ENCODE peak calls at places on chromosomes 13 and 19, in seven cellular contexts. D, Q, F, L, O, T and S are unnamed samples.

GRCh38 chr13:24851546-24851945 is 87.6 kb downstream of the RNF17 start:
- DNase-seq in T (no peak), L (peak; percentile 30), F (no peak), O (no peak), D (no peak), Q (no peak), S (peak; percentile 35)

GRCh38 chr19:9863759-9864158 is 28.6 kb downstream of the PIN1 start:
- DNase-seq in T (no peak), F (no peak), D (no peak), O (no peak), Q (no peak), L (no peak), S (no peak)

GRCh38 chr19:45152504-45153338 is 8.1 kb downstream of the NKPD1 start:
- DNase-seq in O (no peak), L (peak; percentile 9), D (no peak), T (no peak), F (peak; percentile 34), Q (no peak), S (peak; percentile 78)

GRCh38 chr13:79680485-79680884 is 199.5 kb downstream of the NDFIP2 start:
- DNase-seq in D (no peak), F (no peak), L (no peak), O (no peak), T (no peak), Q (no peak), S (no peak)

GRCh38 chr13:73449258-73449657 is 390.5 kb downstream of the KLF5 start:
- DNase-seq in Q (no peak), L (no peak), D (no peak), T (no peak), F (no peak), O (no peak), S (no peak)

GRCh38 chr13:27269114-27269665 is 1.4 kb upstream of the RASL11A start:
- DNase-seq in L (no peak), O (no peak), F (no peak), Q (no peak), T (no peak), D (no peak), S (no peak)

GRCh38 chr19:6196361-6196760 is 60.9 kb downstream of the ACSBG2 start:
- DNase-seq in Q (no peak), O (no peak), F (no peak), T (no peak), L (no peak), D (no peak), S (no peak)

GRCh38 chr13:54305377-54305776 is 1276.8 kb downstream of the OLFM4 start:
- DNase-seq in O (no peak), Q (no peak), L (no peak), T (no peak), F (no peak), D (no peak), S (no peak)

GRCh38 chr19:17779281-17779930 is 15.5 kb upstream of the B3GNT3 start:
- DNase-seq in L (no peak), T (no peak), O (no peak), F (no peak), Q (no peak), D (peak; percentile 93), S (peak; percentile 65)

GRCh38 chr13:68257111-68257842 is 1027.1 kb upstream of the PCDH9 start:
- DNase-seq in T (peak; percentile 54), O (no peak), Q (no peak), F (no peak), L (no peak), D (no peak), S (peak; percentile 61)

GRCh38 chr13:113928701-113929627 is 44.9 kb downstream of the C13orf46 start:
- DNase-seq in T (no peak), Q (peak; percentile 52), L (no peak), O (peak; percentile 86), D (no peak), F (no peak), S (peak; percentile 60)

GRCh38 chr19:8702350-8702749 is 3.8 kb upstream of the ACTL9 start:
- DNase-seq in L (no peak), T (no peak), D (no peak), Q (no peak), O (no peak), F (no peak), S (no peak)

GRCh38 chr19:29724102-29724641 is 9.1 kb upstream of the C19orf12 start:
- DNase-seq in O (no peak), D (no peak), F (no peak), L (no peak), Q (no peak), T (no peak), S (peak; percentile 31)

GRCh38 chr13:79796116-79796515 is 315.2 kb downstream of the NDFIP2 start:
- DNase-seq in D (no peak), Q (no peak), T (no peak), O (no peak), F (no peak), L (no peak), S (no peak)

GRCh38 chr13:39379118-39379517 is 223.9 kb downstream of the LHFPL6 start:
- DNase-seq in T (no peak), D (no peak), L (no peak), F (no peak), Q (no peak), O (no peak), S (no peak)

GRCh38 chr19:53131085-53131484 is 1.6 kb downstream of the ZNF415 start:
- DNase-seq in L (no peak), D (no peak), T (no peak), F (no peak), O (no peak), Q (no peak), S (peak; percentile 6)

GRCh38 chr19:46862504-46862835 is 1.7 kb downstream of the ARHGAP35 start:
- DNase-seq in D (no peak), Q (no peak), L (no peak), F (no peak), O (no peak), T (no peak), S (no peak)

GRCh38 chr13:47904239-47904638 is 96.8 kb downstream of the SUCLA2 start:
- DNase-seq in O (peak; percentile 41), Q (no peak), T (no peak), D (no peak), F (no peak), L (no peak), S (no peak)

GRCh38 chr13:90867336-90867683 is 480.2 kb upstream of the MIR17HG start:
- DNase-seq in L (peak; percentile 57), T (peak; percentile 78), F (peak; percentile 19), O (peak; percentile 52), Q (peak; percentile 36), D (peak; percentile 33), S (peak; percentile 90)

GRCh38 chr19:6808494-6808893 is 36.0 kb downstream of the VAV1 start:
- DNase-seq in O (no peak), D (no peak), T (no peak), L (no peak), F (no peak), Q (no peak), S (no peak)

GRCh38 chr13:109644069-109644750 is 142.2 kb downstream of the IRS2 start:
- DNase-seq in O (no peak), T (no peak), L (no peak), D (no peak), F (no peak), Q (no peak), S (no peak)

GRCh38 chr13:38697628-38698333 is 10.9 kb downstream of the FREM2 start:
- DNase-seq in Q (no peak), F (no peak), O (no peak), L (no peak), D (no peak), T (no peak), S (peak; percentile 17)

GRCh38 chr19:29858000-29858596 is 46.3 kb downstream of the CCNE1 start:
- DNase-seq in Q (no peak), D (no peak), L (no peak), O (no peak), F (no peak), T (peak; percentile 45), S (no peak)

GRCh38 chr19:19606021-19606420 is 12.5 kb downstream of the PBX4 start:
- DNase-seq in T (peak; percentile 95), F (no peak), O (no peak), L (no peak), Q (no peak), D (peak; percentile 82), S (no peak)

GRCh38 chr19:15378529-15379082 is 981 bp downstream of the AKAP8 start:
- DNase-seq in L (no peak), D (no peak), Q (no peak), T (peak; percentile 32), O (peak; percentile 62), F (peak; percentile 43), S (peak; percentile 69)

GRCh38 chr13:31044658-31045620 is 112.5 kb downstream of the TEX26 start:
- DNase-seq in O (no peak), T (peak; percentile 65), Q (no peak), L (no peak), D (peak; percentile 60), F (peak; percentile 28), S (no peak)

GRCh38 chr13:83996415-83996814 is 114.1 kb upstream of the SLITRK1 start:
- DNase-seq in F (no peak), O (no peak), L (no peak), Q (no peak), D (no peak), T (no peak), S (no peak)

GRCh38 chr19:41265376-41266153 is 1.4 kb downstream of the HNRNPUL1 start:
- DNase-seq in F (no peak), T (no peak), Q (no peak), L (no peak), O (no peak), D (no peak), S (peak; percentile 41)

GRCh38 chr19:15124572-15125231 is 17.5 kb downstream of the SYDE1 start:
- DNase-seq in T (no peak), F (no peak), D (no peak), L (no peak), O (no peak), Q (no peak), S (no peak)

GRCh38 chr13:95743192-95743591 is 66.3 kb downstream of the DNAJC3 start:
- DNase-seq in Q (no peak), D (no peak), F (no peak), L (no peak), O (no peak), T (no peak), S (no peak)